ENCODE peak calls at places on chromosomes 2 and 18, in six cellular contexts. One of them, this sample, is unnamed.

GRCh38 chr18:23135679-23136325 is 517 bp downstream of the CABLES1 start:
- DNase-seq in fibroblast of lung: peak; percentile 52
- DNase-seq in heart right ventricle: peak; percentile 53
- DNase-seq in breast epithelium: no peak
- DNase-seq in tibial artery: peak; percentile 28
- DNase-seq in mucosa of descending colon: no peak
- DNase-seq in this sample: no peak

GRCh38 chr2:80238692-80239469 is 65.7 kb downstream of the LRRTM1 start:
- DNase-seq in mucosa of descending colon: no peak
- DNase-seq in fibroblast of lung: peak; percentile 3
- DNase-seq in breast epithelium: no peak
- DNase-seq in heart right ventricle: no peak
- DNase-seq in tibial artery: no peak
- DNase-seq in this sample: no peak

GRCh38 chr2:45938649-45939511 is 287.4 kb downstream of the PRKCE start:
- DNase-seq in fibroblast of lung: peak; percentile 96
- DNase-seq in breast epithelium: peak; percentile 87
- DNase-seq in tibial artery: peak; percentile 63
- DNase-seq in heart right ventricle: peak; percentile 50
- DNase-seq in mucosa of descending colon: peak; percentile 80
- DNase-seq in this sample: no peak

GRCh38 chr2:177264209-177264538 is 353 bp downstream of the NFE2L2 start:
- DNase-seq in breast epithelium: peak; percentile 37
- DNase-seq in fibroblast of lung: no peak
- DNase-seq in tibial artery: no peak
- DNase-seq in mucosa of descending colon: peak; percentile 72
- DNase-seq in heart right ventricle: no peak
- DNase-seq in this sample: no peak

GRCh38 chr2:105239924-105240323 is 1.6 kb upstream of the GPR45 start:
- DNase-seq in fibroblast of lung: peak; percentile 97
- DNase-seq in mucosa of descending colon: no peak
- DNase-seq in tibial artery: no peak
- DNase-seq in heart right ventricle: no peak
- DNase-seq in breast epithelium: no peak
- DNase-seq in this sample: no peak

GRCh38 chr2:190352668-190353536 is 9.5 kb downstream of the INPP1 start:
- DNase-seq in tibial artery: peak; percentile 22
- DNase-seq in mucosa of descending colon: no peak
- DNase-seq in heart right ventricle: no peak
- DNase-seq in breast epithelium: no peak
- DNase-seq in fibroblast of lung: peak; percentile 56
- DNase-seq in this sample: no peak

GRCh38 chr18:55764382-55764781 is 176.4 kb upstream of the TCF4 start:
- DNase-seq in breast epithelium: no peak
- DNase-seq in tibial artery: no peak
- DNase-seq in heart right ventricle: no peak
- DNase-seq in fibroblast of lung: no peak
- DNase-seq in mucosa of descending colon: no peak
- DNase-seq in this sample: peak; percentile 66

GRCh38 chr2:1811971-1812350 is 67.6 kb upstream of the PXDN start:
- DNase-seq in tibial artery: no peak
- DNase-seq in mucosa of descending colon: no peak
- DNase-seq in fibroblast of lung: no peak
- DNase-seq in breast epithelium: no peak
- DNase-seq in heart right ventricle: no peak
- DNase-seq in this sample: no peak

GRCh38 chr18:23284629-23285028 is 149.3 kb downstream of the CABLES1 start:
- DNase-seq in tibial artery: no peak
- DNase-seq in breast epithelium: no peak
- DNase-seq in heart right ventricle: no peak
- DNase-seq in mucosa of descending colon: no peak
- DNase-seq in fibroblast of lung: no peak
- DNase-seq in this sample: no peak

GRCh38 chr2:74205586-74205985 is 7.2 kb downstream of the MTHFD2 start:
- DNase-seq in fibroblast of lung: no peak
- DNase-seq in heart right ventricle: no peak
- DNase-seq in mucosa of descending colon: peak; percentile 76
- DNase-seq in breast epithelium: peak; percentile 80
- DNase-seq in tibial artery: no peak
- DNase-seq in this sample: no peak

GRCh38 chr2:121285077-121285449 is at the start of gene TFCP2L1:
- DNase-seq in heart right ventricle: no peak
- DNase-seq in tibial artery: no peak
- DNase-seq in mucosa of descending colon: peak; percentile 80
- DNase-seq in breast epithelium: peak; percentile 41
- DNase-seq in fibroblast of lung: peak; percentile 6
- DNase-seq in this sample: no peak

GRCh38 chr2:62199392-62200125 is 3.6 kb downstream of the B3GNT2 start:
- DNase-seq in fibroblast of lung: no peak
- DNase-seq in mucosa of descending colon: no peak
- DNase-seq in tibial artery: no peak
- DNase-seq in breast epithelium: no peak
- DNase-seq in heart right ventricle: no peak
- DNase-seq in this sample: no peak

GRCh38 chr2:173159794-173160463 is 84.3 kb downstream of the MAP3K20 start:
- DNase-seq in heart right ventricle: peak; percentile 65
- DNase-seq in tibial artery: peak; percentile 98
- DNase-seq in fibroblast of lung: peak; percentile 98
- DNase-seq in breast epithelium: peak; percentile 88
- DNase-seq in mucosa of descending colon: peak; percentile 73
- DNase-seq in this sample: peak; percentile 96

GRCh38 chr2:237475704-237476107 is 11.3 kb upstream of the MLPH start:
- DNase-seq in tibial artery: no peak
- DNase-seq in heart right ventricle: no peak
- DNase-seq in mucosa of descending colon: no peak
- DNase-seq in breast epithelium: no peak
- DNase-seq in fibroblast of lung: peak; percentile 87
- DNase-seq in this sample: no peak

GRCh38 chr18:66872277-66872676 is 268.4 kb upstream of the CDH19 start:
- DNase-seq in fibroblast of lung: peak; percentile 19
- DNase-seq in mucosa of descending colon: no peak
- DNase-seq in breast epithelium: no peak
- DNase-seq in tibial artery: no peak
- DNase-seq in heart right ventricle: no peak
- DNase-seq in this sample: no peak

GRCh38 chr2:27494284-27494943 is 586 bp downstream of the FNDC4 start:
- DNase-seq in tibial artery: peak; percentile 49
- DNase-seq in fibroblast of lung: peak; percentile 74
- DNase-seq in heart right ventricle: peak; percentile 21
- DNase-seq in mucosa of descending colon: no peak
- DNase-seq in breast epithelium: peak; percentile 63
- DNase-seq in this sample: no peak

GRCh38 chr18:53657257-53657656 is 567.2 kb downstream of the MBD2 start:
- DNase-seq in tibial artery: no peak
- DNase-seq in heart right ventricle: no peak
- DNase-seq in fibroblast of lung: no peak
- DNase-seq in mucosa of descending colon: no peak
- DNase-seq in breast epithelium: no peak
- DNase-seq in this sample: no peak

GRCh38 chr2:239106971-239107370 is 259.1 kb downstream of the TWIST2 start:
- DNase-seq in mucosa of descending colon: no peak
- DNase-seq in tibial artery: no peak
- DNase-seq in heart right ventricle: no peak
- DNase-seq in breast epithelium: no peak
- DNase-seq in fibroblast of lung: no peak
- DNase-seq in this sample: no peak

GRCh38 chr2:109210431-109211200 is 81.6 kb downstream of the SH3RF3 start:
- DNase-seq in fibroblast of lung: peak; percentile 46
- DNase-seq in breast epithelium: no peak
- DNase-seq in tibial artery: no peak
- DNase-seq in mucosa of descending colon: no peak
- DNase-seq in heart right ventricle: no peak
- DNase-seq in this sample: no peak

GRCh38 chr2:199302851-199303250 is 154.9 kb downstream of the SATB2 start:
- DNase-seq in fibroblast of lung: peak; percentile 82
- DNase-seq in mucosa of descending colon: no peak
- DNase-seq in breast epithelium: no peak
- DNase-seq in heart right ventricle: no peak
- DNase-seq in tibial artery: no peak
- DNase-seq in this sample: no peak

GRCh38 chr18:22433960-22434359 is 16.2 kb upstream of the CTAGE1 start:
- DNase-seq in tibial artery: no peak
- DNase-seq in mucosa of descending colon: no peak
- DNase-seq in fibroblast of lung: peak; percentile 50
- DNase-seq in breast epithelium: no peak
- DNase-seq in heart right ventricle: no peak
- DNase-seq in this sample: peak; percentile 37

GRCh38 chr2:219252570-219252899 is 508 bp upstream of the TUBA4B start:
- DNase-seq in tibial artery: no peak
- DNase-seq in mucosa of descending colon: peak; percentile 65
- DNase-seq in heart right ventricle: no peak
- DNase-seq in fibroblast of lung: no peak
- DNase-seq in breast epithelium: no peak
- DNase-seq in this sample: no peak

GRCh38 chr2:26064846-26065245 is 31.0 kb downstream of the RAB10 start:
- DNase-seq in tibial artery: no peak
- DNase-seq in fibroblast of lung: no peak
- DNase-seq in mucosa of descending colon: no peak
- DNase-seq in heart right ventricle: no peak
- DNase-seq in breast epithelium: no peak
- DNase-seq in this sample: no peak

GRCh38 chr2:107811982-107812381 is 14.7 kb upstream of the RGPD4 start:
- DNase-seq in mucosa of descending colon: no peak
- DNase-seq in tibial artery: no peak
- DNase-seq in breast epithelium: no peak
- DNase-seq in heart right ventricle: no peak
- DNase-seq in fibroblast of lung: no peak
- DNase-seq in this sample: no peak

GRCh38 chr2:27320958-27321543 is 1.8 kb downstream of the MPV17 start:
- DNase-seq in fibroblast of lung: peak; percentile 98
- DNase-seq in heart right ventricle: peak; percentile 63
- DNase-seq in mucosa of descending colon: peak; percentile 74
- DNase-seq in tibial artery: peak; percentile 46
- DNase-seq in breast epithelium: peak; percentile 94
- DNase-seq in this sample: peak; percentile 96

GRCh38 chr2:108449410-108450200 is 599 bp downstream of the GCC2 start:
- DNase-seq in heart right ventricle: no peak
- DNase-seq in breast epithelium: no peak
- DNase-seq in mucosa of descending colon: no peak
- DNase-seq in tibial artery: no peak
- DNase-seq in fibroblast of lung: peak; percentile 33
- DNase-seq in this sample: no peak

GRCh38 chr2:135093685-135094340 is 41.7 kb downstream of the RAB3GAP1 start:
- DNase-seq in heart right ventricle: no peak
- DNase-seq in fibroblast of lung: no peak
- DNase-seq in breast epithelium: no peak
- DNase-seq in mucosa of descending colon: no peak
- DNase-seq in tibial artery: no peak
- DNase-seq in this sample: no peak

GRCh38 chr18:79275992-79276391 is 119.7 kb upstream of the NFATC1 start:
- DNase-seq in heart right ventricle: no peak
- DNase-seq in fibroblast of lung: no peak
- DNase-seq in breast epithelium: no peak
- DNase-seq in tibial artery: no peak
- DNase-seq in mucosa of descending colon: no peak
- DNase-seq in this sample: no peak

GRCh38 chr2:9377461-9378097 is 45.7 kb downstream of the ITGB1BP1 start:
- DNase-seq in heart right ventricle: no peak
- DNase-seq in mucosa of descending colon: no peak
- DNase-seq in fibroblast of lung: no peak
- DNase-seq in breast epithelium: no peak
- DNase-seq in tibial artery: no peak
- DNase-seq in this sample: no peak

GRCh38 chr2:102618452-102619413 is 620 bp upstream of the SLC9A2 start:
- DNase-seq in mucosa of descending colon: peak; percentile 85
- DNase-seq in breast epithelium: no peak
- DNase-seq in fibroblast of lung: peak; percentile 15
- DNase-seq in tibial artery: no peak
- DNase-seq in heart right ventricle: peak; percentile 15
- DNase-seq in this sample: no peak

GRCh38 chr2:203876328-203876727 is 8.8 kb downstream of the CTLA4 start:
- DNase-seq in breast epithelium: no peak
- DNase-seq in heart right ventricle: no peak
- DNase-seq in mucosa of descending colon: no peak
- DNase-seq in tibial artery: no peak
- DNase-seq in fibroblast of lung: no peak
- DNase-seq in this sample: no peak

GRCh38 chr2:197236816-197237215 is 73.8 kb downstream of the ANKRD44 start:
- DNase-seq in fibroblast of lung: no peak
- DNase-seq in tibial artery: no peak
- DNase-seq in breast epithelium: no peak
- DNase-seq in mucosa of descending colon: no peak
- DNase-seq in heart right ventricle: no peak
- DNase-seq in this sample: no peak

GRCh38 chr2:173033080-173033479 is 42.6 kb upstream of the MAP3K20 start:
- DNase-seq in fibroblast of lung: peak; percentile 12
- DNase-seq in tibial artery: no peak
- DNase-seq in heart right ventricle: no peak
- DNase-seq in mucosa of descending colon: no peak
- DNase-seq in breast epithelium: no peak
- DNase-seq in this sample: peak; percentile 45

DNA sequence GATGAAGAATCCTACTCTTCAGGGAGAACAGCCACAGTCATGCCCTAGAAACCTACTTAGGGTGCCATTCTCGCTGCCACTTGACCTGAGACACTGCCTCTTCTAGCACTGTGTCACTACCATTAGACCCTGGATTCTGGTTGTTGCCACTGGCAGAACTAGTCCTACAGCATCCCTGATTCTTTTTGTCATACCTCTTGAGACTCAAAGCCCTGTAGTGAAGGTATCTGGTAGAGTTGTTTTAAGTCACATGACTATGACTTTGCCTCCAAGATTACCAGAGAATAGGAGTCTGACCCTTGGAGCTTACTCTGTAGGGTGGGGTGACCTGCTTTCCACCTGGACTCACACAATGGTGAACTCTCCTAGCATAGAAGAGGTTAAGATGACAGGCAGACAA is 296.7 kb downstream of the TNS1 start:
- DNase-seq in mucosa of descending colon: no peak
- DNase-seq in tibial artery: no peak
- DNase-seq in breast epithelium: no peak
- DNase-seq in fibroblast of lung: no peak
- DNase-seq in heart right ventricle: no peak
- DNase-seq in this sample: no peak
- H3K4me1 ChIP-seq in mucosa of descending colon: no peaks in the 10 kb centered on the region
- H3K4me1 ChIP-seq in tibial artery: no peaks in the 10 kb centered on the region
- H3K4me1 ChIP-seq in breast epithelium: no peaks in the 10 kb centered on the region
- H3K4me1 ChIP-seq in fibroblast of lung: peaks cover 9% of the 10 kb centered on the region
- H3K4me1 ChIP-seq in heart right ventricle: peaks cover 9% of the 10 kb centered on the region
- H3K4me1 ChIP-seq in this sample: peaks cover 14% of the 10 kb centered on the region

GRCh38 chr2:7020939-7021470 is 103.8 kb downstream of the RNF144A start:
- DNase-seq in breast epithelium: no peak
- DNase-seq in fibroblast of lung: no peak
- DNase-seq in tibial artery: no peak
- DNase-seq in mucosa of descending colon: no peak
- DNase-seq in heart right ventricle: no peak
- DNase-seq in this sample: no peak
- H3K4me1 ChIP-seq in breast epithelium: no peaks in the 10 kb centered on the region
- H3K4me1 ChIP-seq in fibroblast of lung: no peaks in the 10 kb centered on the region
- H3K4me1 ChIP-seq in tibial artery: no peaks in the 10 kb centered on the region
- H3K4me1 ChIP-seq in mucosa of descending colon: no peaks in the 10 kb centered on the region
- H3K4me1 ChIP-seq in heart right ventricle: peaks cover 73% of the 10 kb centered on the region
- H3K4me1 ChIP-seq in this sample: peaks cover 49% of the 10 kb centered on the region

GRCh38 chr2:233419626-233420431 is 65.5 kb downstream of the DGKD start:
- DNase-seq in breast epithelium: no peak
- DNase-seq in fibroblast of lung: no peak
- DNase-seq in tibial artery: no peak
- DNase-seq in mucosa of descending colon: no peak
- DNase-seq in heart right ventricle: no peak
- DNase-seq in this sample: no peak
- H3K4me1 ChIP-seq in breast epithelium: no peaks in the 10 kb centered on the region
- H3K4me1 ChIP-seq in fibroblast of lung: peaks cover 13% of the 10 kb centered on the region
- H3K4me1 ChIP-seq in tibial artery: peaks cover 2% of the 10 kb centered on the region
- H3K4me1 ChIP-seq in mucosa of descending colon: peaks cover 72% of the 10 kb centered on the region
- H3K4me1 ChIP-seq in heart right ventricle: peaks cover 80% of the 10 kb centered on the region
- H3K4me1 ChIP-seq in this sample: peaks cover 34% of the 10 kb centered on the region

GRCh38 chr2:138455275-138455674 is 46.3 kb upstream of the SPOPL start:
- DNase-seq in mucosa of descending colon: no peak
- DNase-seq in fibroblast of lung: no peak
- DNase-seq in tibial artery: no peak
- DNase-seq in heart right ventricle: no peak
- DNase-seq in breast epithelium: no peak
- DNase-seq in this sample: no peak
- H3K4me1 ChIP-seq in mucosa of descending colon: no peaks in the 10 kb centered on the region
- H3K4me1 ChIP-seq in fibroblast of lung: no peaks in the 10 kb centered on the region
- H3K4me1 ChIP-seq in tibial artery: no peaks in the 10 kb centered on the region
- H3K4me1 ChIP-seq in heart right ventricle: no peaks in the 10 kb centered on the region
- H3K4me1 ChIP-seq in breast epithelium: no peaks in the 10 kb centered on the region
- H3K4me1 ChIP-seq in this sample: no peaks in the 10 kb centered on the region

This sample was measured in esophagus muscularis mucosa.